ENCODE peak calls at places on chromosomes 5 and 9, in five cellular contexts. H is GM10248; V is B cell; I is hepatocyte; X is activated CD4-positive, alpha-beta T cell treated with anti-CD3 and anti-CD28 coated beads, Interleukin-2, amount 50 U/mL, for 4 hours. G is an unnamed sample.

GRCh38 chr9:89548210-89548609 is 50.3 kb upstream of the SEMA4D start:
- DNase-seq in V (no peak), H (no peak), X (no peak), I (no peak), G (no peak)

GRCh38 chr9:112750111-112750766 is at the start of gene SNX30:
- DNase-seq in I (peak), V (peak), X (peak), H (peak), G (peak)

GRCh38 chr5:112210430-112211005 is 208.6 kb downstream of the EPB41L4A start:
- DNase-seq in I (peak), H (peak), X (no peak), V (no peak), G (no peak)

GRCh38 chr5:171701138-171701537 is 84.5 kb upstream of the SMIM23 start:
- DNase-seq in X (no peak), I (peak), V (no peak), H (no peak), G (no peak)

GRCh38 chr5:77946381-77947050 is 170.4 kb upstream of the TBCA start:
- DNase-seq in I (no peak), X (no peak), V (no peak), H (no peak), G (no peak)

GRCh38 chr9:88355166-88355565 is 33.1 kb upstream of the SPIN1 start:
- DNase-seq in I (peak), X (no peak), H (no peak), V (no peak), G (no peak)

GRCh38 chr5:74542477-74542876 is 98.1 kb downstream of the ENC1 start:
- DNase-seq in V (no peak), X (no peak), I (no peak), H (no peak), G (no peak)

GRCh38 chr9:38388283-38389223 is 3.9 kb upstream of the ALDH1B1 start:
- DNase-seq in X (no peak), H (no peak), V (no peak), I (no peak), G (no peak)

GRCh38 chr5:891837-892389 is 688 bp downstream of the BRD9 start:
- DNase-seq in H (peak), V (no peak), X (no peak), I (peak), G (peak)

GRCh38 chr5:83378624-83379259 is 92.8 kb upstream of the VCAN start:
- DNase-seq in V (no peak), X (no peak), I (no peak), H (no peak), G (no peak)

GRCh38 chr9:86183225-86183808 is 76.1 kb downstream of the C9orf153 start:
- DNase-seq in I (no peak), H (no peak), X (no peak), V (no peak), G (no peak)

GRCh38 chr9:133054194-133054890 is 7.4 kb upstream of the CEL start:
- DNase-seq in V (peak), X (no peak), I (no peak), H (peak), G (no peak)

G was measured in GM19239.